ENCODE peak calls at places on chromosomes 2 and 18, in four cellular contexts. A is K562, G is HCT116, M is SK-N-SH. H is an unnamed sample.

GRCh38 chr18:58896734-58897508 is 32.2 kb downstream of the ZNF532 start:
- DNase-seq in M (no peak), G (no peak), A (no peak), H (no peak)

GRCh38 chr2:14306268-14306950 is 326.1 kb upstream of the LRATD1 start:
- DNase-seq in A (no peak), G (no peak), M (no peak), H (no peak)

GRCh38 chr2:232387451-232388171 is 9.1 kb downstream of the ALPP start:
- DNase-seq in A (no peak), M (no peak), G (no peak), H (no peak)

GRCh38 chr2:58571181-58571852 is 330.2 kb upstream of the FANCL start:
- DNase-seq in M (peak; percentile 73), G (peak; percentile 77), A (peak; percentile 85), H (peak; percentile 12)

GRCh38 chr2:3222636-3223035 is 155.0 kb downstream of the EIPR1 start:
- DNase-seq in G (no peak), M (no peak), A (no peak), H (no peak)

GRCh38 chr2:19238440-19238839 is 120.0 kb downstream of the OSR1 start:
- DNase-seq in M (no peak), G (no peak), A (no peak), H (no peak)

GRCh38 chr2:130374587-130375290 is 18.9 kb downstream of the PTPN18 start:
- DNase-seq in G (no peak), M (no peak), A (peak; percentile 43), H (no peak)

GRCh38 chr2:39243469-39244123 is at the start of gene CDKL4:
- DNase-seq in A (no peak), G (no peak), M (peak; percentile 91), H (no peak)

GRCh38 chr2:238094438-238095022 is 5.6 kb upstream of the ESPNL start:
- DNase-seq in G (no peak), A (no peak), M (peak; percentile 19), H (no peak)

GRCh38 chr2:85888020-85888744 is 608 bp downstream of the ST3GAL5 start:
- DNase-seq in M (peak; percentile 46), G (no peak), A (peak; percentile 17), H (no peak)

GRCh38 chr18:32317651-32318050 is 127.8 kb downstream of the MEP1B start:
- DNase-seq in A (no peak), M (no peak), G (no peak), H (no peak)

GRCh38 chr2:535222-535621 is 142.0 kb downstream of the TMEM18 start:
- DNase-seq in G (peak; percentile 10), M (no peak), A (no peak), H (no peak)

GRCh38 chr2:86249843-86250402 is 50.7 kb downstream of the MRPL35 start:
- DNase-seq in G (no peak), M (peak; percentile 68), A (peak; percentile 44), H (no peak)

GRCh38 chr2:34822616-34823015 is 1223.5 kb upstream of the FAM98A start:
- DNase-seq in G (no peak), A (no peak), M (no peak), H (no peak)

GRCh38 chr2:195470622-195471021 is 186.4 kb upstream of the SLC39A10 start:
- DNase-seq in M (no peak), A (no peak), G (no peak), H (no peak)

GRCh38 chr18:30545393-30545792 is 497.1 kb downstream of the DSC3 start:
- DNase-seq in A (no peak), M (no peak), G (no peak), H (no peak)

GRCh38 chr18:46160050-46160798 is 56.0 kb downstream of the HAUS1 start:
- DNase-seq in G (no peak), A (no peak), M (no peak), H (no peak)

GRCh38 chr18:12238861-12239260 is 15.3 kb upstream of the CIDEA start:
- DNase-seq in M (no peak), G (no peak), A (peak; percentile 33), H (no peak)

GRCh38 chr18:45106331-45106774 is 425.7 kb downstream of the SETBP1 start:
- DNase-seq in M (no peak), A (no peak), G (no peak), H (no peak)

GRCh38 chr2:69704446-69704845 is 37.5 kb upstream of the ANXA4 start:
- DNase-seq in A (no peak), G (no peak), M (no peak), H (no peak)

GRCh38 chr2:46451131-46451711 is 28.1 kb upstream of the TMEM247 start:
- DNase-seq in G (no peak), A (no peak), M (no peak), H (no peak)

GRCh38 chr2:72570401-72570800 is 255.4 kb downstream of the EXOC6B start:
- DNase-seq in M (no peak), G (no peak), A (no peak), H (no peak)

GRCh38 chr2:207260947-207261346 is 95.2 kb upstream of the KLF7 start:
- DNase-seq in M (no peak), G (no peak), A (no peak), H (no peak)

GRCh38 chr2:102975996-102976636 is 214.3 kb downstream of the TMEM182 start:
- DNase-seq in G (peak; percentile 16), A (peak; percentile 34), M (peak; percentile 41), H (peak; percentile 69)

GRCh38 chr2:102063948-102064678 is 72.4 kb downstream of the IL1R2 start:
- DNase-seq in G (peak; percentile 33), M (peak; percentile 72), A (peak; percentile 95), H (peak; percentile 75)

GRCh38 chr2:40455661-40456060 is 3.8 kb upstream of the SLC8A1 start:
- DNase-seq in G (no peak), M (no peak), A (no peak), H (no peak)

GRCh38 chr18:22032392-22032961 is 136.9 kb upstream of the GATA6 start:
- DNase-seq in M (no peak), A (no peak), G (peak; percentile 88), H (no peak)

GRCh38 chr2:147352294-147352693 is 492.5 kb upstream of the ACVR2A start:
- DNase-seq in M (no peak), A (no peak), G (no peak), H (no peak)

GRCh38 chr2:118726821-118727220 is 120.6 kb downstream of the EN1 start:
- DNase-seq in A (no peak), M (no peak), G (no peak), H (no peak)

GRCh38 chr2:207474871-207475485 is 54.8 kb upstream of the CREB1 start:
- DNase-seq in G (peak; percentile 39), M (peak; percentile 44), A (peak; percentile 53), H (peak; percentile 54)

GRCh38 chr2:23426284-23426905 is 41.4 kb downstream of the KLHL29 start:
- DNase-seq in G (no peak), A (no peak), M (no peak), H (no peak)

GRCh38 chr18:3500016-3500415 is 50.0 kb downstream of the TGIF1 start:
- DNase-seq in M (no peak), G (no peak), A (no peak), H (no peak)

GRCh38 chr2:49029406-49029805 is 124.9 kb downstream of the FSHR start:
- DNase-seq in M (no peak), A (no peak), G (no peak), H (no peak)

GRCh38 chr2:181354626-181355025 is 102.6 kb upstream of the ITGA4 start:
- DNase-seq in M (no peak), G (no peak), A (no peak), H (no peak)

GRCh38 chr2:181356526-181356925 is 100.7 kb upstream of the ITGA4 start:
- DNase-seq in M (no peak), A (no peak), G (no peak), H (no peak)

GRCh38 chr2:181363164-181363563 is 94.0 kb upstream of the ITGA4 start:
- DNase-seq in M (no peak), A (no peak), G (no peak), H (no peak)

GRCh38 chr2:181362561-181362960 is 94.6 kb upstream of the ITGA4 start:
- DNase-seq in G (no peak), M (no peak), A (no peak), H (no peak)

DNA sequence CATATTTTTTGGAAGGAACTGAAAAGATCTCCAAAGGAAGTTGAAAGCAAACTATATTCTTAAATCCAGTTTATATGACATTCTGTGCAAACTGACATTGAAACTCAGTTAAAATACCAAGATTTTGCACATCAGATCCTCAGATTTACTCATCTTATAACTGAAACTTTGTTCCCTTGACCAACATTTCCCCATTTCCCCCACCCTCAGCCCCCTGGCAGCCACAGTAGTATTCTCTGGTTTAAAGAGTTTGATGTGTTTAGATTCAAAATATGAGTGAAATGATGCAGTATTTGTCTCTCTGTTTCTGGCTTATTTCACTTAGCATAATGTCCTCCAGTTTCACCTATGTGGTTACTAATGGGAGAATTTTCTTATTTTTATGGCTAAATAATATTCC is 99.2 kb upstream of the ITGA4 start:
- DNase-seq in A (no peak), G (no peak), M (no peak), H (no peak)
- TF ChIP-seq JUND in A (no peak), G (no peak), M (no peak), H (no peak)

DNA sequence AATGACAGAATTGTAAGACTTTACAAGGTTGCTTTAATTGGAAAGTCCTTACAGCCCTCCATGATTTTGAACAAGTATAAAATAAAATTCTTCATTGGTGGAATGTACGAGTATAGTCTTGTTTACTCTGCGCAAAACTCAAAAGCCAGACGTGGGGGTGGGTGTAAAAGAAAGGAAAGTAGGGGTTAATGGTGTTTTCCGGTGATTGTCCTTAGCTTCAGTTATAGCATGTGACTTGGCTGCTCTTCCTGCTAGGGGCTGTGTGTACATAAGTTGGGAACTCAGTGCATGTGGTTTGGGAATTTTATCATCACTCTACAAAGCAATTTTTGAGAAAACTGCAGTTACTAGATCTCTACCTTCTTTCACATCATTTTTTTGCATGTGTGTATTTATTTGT is 82.4 kb upstream of the CAVIN2 start:
- DNase-seq in M (no peak), G (no peak), A (no peak), H (no peak)
- TF ChIP-seq JUND in M (no peak), G (no peak), A (no peak), H (no peak)

GRCh38 chr2:67782443-67782842 is 280.4 kb downstream of the C1D start:
- DNase-seq in G (no peak), M (no peak), A (no peak), H (no peak)
- TF ChIP-seq JUND in G (no peak), M (no peak), A (no peak), H (no peak)

GRCh38 chr2:112794841-112795240 is 10.5 kb upstream of the IL1A start:
- DNase-seq in M (no peak), A (no peak), G (no peak), H (no peak)

GRCh38 chr2:112800881-112801583 is 16.7 kb upstream of the IL1A start:
- DNase-seq in G (no peak), A (no peak), M (no peak), H (no peak)

GRCh38 chr2:112795720-112796119 is 11.4 kb upstream of the IL1A start:
- DNase-seq in M (no peak), G (no peak), A (no peak), H (peak; percentile 88)

GRCh38 chr2:112803691-112804521 is 19.6 kb upstream of the IL1A start:
- DNase-seq in M (no peak), G (no peak), A (peak; percentile 52), H (no peak)

GRCh38 chr2:112799291-112799975 is 15.1 kb upstream of the IL1A start:
- DNase-seq in A (no peak), G (no peak), M (no peak), H (no peak)
- TF ChIP-seq JUND in A (no peak), G (no peak), M (no peak), H (no peak)

H was measured in T47D.